ENCODE peak calls at places on chromosome 3, in seven cellular contexts. One of them, this sample, is unnamed. For H3K4me1, the result is how much of the 10 kb centered on the place peaks cover.

GRCh38 chr3:138367912-138368311 is 19.5 kb downstream of the MRAS start:
- DNase-seq in upper lobe of right lung: peak
- DNase-seq in neuronal stem cell: no peak
- DNase-seq in body of pancreas: no peak
- DNase-seq in fibroblast of lung: no peak
- DNase-seq in left ventricle myocardium inferior: peak
- DNase-seq in naive thymus-derived CD4-positive, alpha-beta T cell: no peak
- DNase-seq in this sample: peak

GRCh38 chr3:101383156-101383575 is 62.8 kb upstream of the IMPG2 start:
- DNase-seq in upper lobe of right lung: no peak
- DNase-seq in neuronal stem cell: peak
- DNase-seq in body of pancreas: no peak
- DNase-seq in fibroblast of lung: peak
- DNase-seq in left ventricle myocardium inferior: no peak
- DNase-seq in naive thymus-derived CD4-positive, alpha-beta T cell: no peak
- DNase-seq in this sample: peak

GRCh38 chr3:145798691-145799550 is 362.1 kb downstream of the PLOD2 start:
- DNase-seq in upper lobe of right lung: no peak
- DNase-seq in neuronal stem cell: peak
- DNase-seq in body of pancreas: no peak
- DNase-seq in fibroblast of lung: peak
- DNase-seq in left ventricle myocardium inferior: no peak
- DNase-seq in naive thymus-derived CD4-positive, alpha-beta T cell: no peak
- DNase-seq in this sample: no peak

GRCh38 chr3:104628185-104628789 is 738.4 kb upstream of the ALCAM start:
- DNase-seq in upper lobe of right lung: no peak
- DNase-seq in neuronal stem cell: peak
- DNase-seq in body of pancreas: no peak
- DNase-seq in fibroblast of lung: peak
- DNase-seq in left ventricle myocardium inferior: no peak
- DNase-seq in naive thymus-derived CD4-positive, alpha-beta T cell: no peak
- DNase-seq in this sample: peak

GRCh38 chr3:141972394-141972793 is 96.0 kb downstream of the ATP1B3 start:
- DNase-seq in upper lobe of right lung: no peak
- DNase-seq in neuronal stem cell: no peak
- DNase-seq in body of pancreas: no peak
- DNase-seq in fibroblast of lung: no peak
- DNase-seq in left ventricle myocardium inferior: no peak
- DNase-seq in naive thymus-derived CD4-positive, alpha-beta T cell: no peak
- DNase-seq in this sample: no peak

GRCh38 chr3:53120336-53120735 is 9.9 kb downstream of the RFT1 start:
- DNase-seq in upper lobe of right lung: no peak
- DNase-seq in neuronal stem cell: no peak
- DNase-seq in body of pancreas: no peak
- DNase-seq in fibroblast of lung: no peak
- DNase-seq in left ventricle myocardium inferior: no peak
- DNase-seq in naive thymus-derived CD4-positive, alpha-beta T cell: no peak
- DNase-seq in this sample: no peak

GRCh38 chr3:148943531-148944200 is 47.7 kb upstream of the GYG1 start:
- DNase-seq in upper lobe of right lung: no peak
- DNase-seq in neuronal stem cell: no peak
- DNase-seq in body of pancreas: no peak
- DNase-seq in fibroblast of lung: peak
- DNase-seq in left ventricle myocardium inferior: no peak
- DNase-seq in naive thymus-derived CD4-positive, alpha-beta T cell: no peak
- DNase-seq in this sample: peak

GRCh38 chr3:197541756-197542539 is 13.8 kb downstream of the BDH1 start:
- DNase-seq in upper lobe of right lung: no peak
- DNase-seq in neuronal stem cell: peak
- DNase-seq in body of pancreas: no peak
- DNase-seq in fibroblast of lung: peak
- DNase-seq in left ventricle myocardium inferior: peak
- DNase-seq in naive thymus-derived CD4-positive, alpha-beta T cell: no peak
- DNase-seq in this sample: peak

GRCh38 chr3:41111011-41111410 is 88.3 kb upstream of the CTNNB1 start:
- DNase-seq in upper lobe of right lung: no peak
- DNase-seq in neuronal stem cell: no peak
- DNase-seq in body of pancreas: no peak
- DNase-seq in fibroblast of lung: no peak
- DNase-seq in left ventricle myocardium inferior: no peak
- DNase-seq in naive thymus-derived CD4-positive, alpha-beta T cell: no peak
- DNase-seq in this sample: no peak

GRCh38 chr3:113741086-113741485 is 5.0 kb downstream of the NAA50 start:
- DNase-seq in upper lobe of right lung: no peak
- DNase-seq in neuronal stem cell: no peak
- DNase-seq in body of pancreas: no peak
- DNase-seq in fibroblast of lung: no peak
- DNase-seq in left ventricle myocardium inferior: no peak
- DNase-seq in naive thymus-derived CD4-positive, alpha-beta T cell: no peak
- DNase-seq in this sample: no peak

GRCh38 chr3:113746069-113746954 is at the start of gene NAA50:
- DNase-seq in upper lobe of right lung: peak
- DNase-seq in neuronal stem cell: peak
- DNase-seq in body of pancreas: peak
- DNase-seq in fibroblast of lung: peak
- DNase-seq in left ventricle myocardium inferior: peak
- DNase-seq in naive thymus-derived CD4-positive, alpha-beta T cell: peak
- DNase-seq in this sample: peak

GRCh38 chr3:113745273-113746068 is 578 bp downstream of the NAA50 start:
- DNase-seq in upper lobe of right lung: peak
- DNase-seq in neuronal stem cell: peak
- DNase-seq in body of pancreas: peak
- DNase-seq in fibroblast of lung: peak
- DNase-seq in left ventricle myocardium inferior: peak
- DNase-seq in naive thymus-derived CD4-positive, alpha-beta T cell: peak
- DNase-seq in this sample: peak

GRCh38 chr3:113744941-113745272 is 1.1 kb downstream of the NAA50 start:
- DNase-seq in upper lobe of right lung: no peak
- DNase-seq in neuronal stem cell: no peak
- DNase-seq in body of pancreas: no peak
- DNase-seq in fibroblast of lung: peak
- DNase-seq in left ventricle myocardium inferior: no peak
- DNase-seq in naive thymus-derived CD4-positive, alpha-beta T cell: no peak
- DNase-seq in this sample: no peak

GRCh38 chr3:113743006-113743639 is 2.9 kb downstream of the NAA50 start:
- DNase-seq in upper lobe of right lung: no peak
- DNase-seq in neuronal stem cell: no peak
- DNase-seq in body of pancreas: no peak
- DNase-seq in fibroblast of lung: no peak
- DNase-seq in left ventricle myocardium inferior: no peak
- DNase-seq in naive thymus-derived CD4-positive, alpha-beta T cell: no peak
- DNase-seq in this sample: no peak
- H3K4me1 ChIP-seq in upper lobe of right lung: under half
- H3K4me1 ChIP-seq in neuronal stem cell: under half
- H3K4me1 ChIP-seq in body of pancreas: under half
- H3K4me1 ChIP-seq in fibroblast of lung: under half
- H3K4me1 ChIP-seq in left ventricle myocardium inferior: half or more
- H3K4me1 ChIP-seq in naive thymus-derived CD4-positive, alpha-beta T cell: under half
- H3K4me1 ChIP-seq in this sample: under half

GRCh38 chr3:115968871-115969270 is 345.6 kb downstream of the GAP43 start:
- DNase-seq in upper lobe of right lung: no peak
- DNase-seq in neuronal stem cell: no peak
- DNase-seq in body of pancreas: no peak
- DNase-seq in fibroblast of lung: no peak
- DNase-seq in left ventricle myocardium inferior: no peak
- DNase-seq in naive thymus-derived CD4-positive, alpha-beta T cell: no peak
- DNase-seq in this sample: no peak
- H3K27ac ChIP-seq in upper lobe of right lung: no peak
- H3K27ac ChIP-seq in neuronal stem cell: no peak
- H3K27ac ChIP-seq in body of pancreas: no peak
- H3K27ac ChIP-seq in fibroblast of lung: no peak
- H3K27ac ChIP-seq in left ventricle myocardium inferior: no peak
- H3K27ac ChIP-seq in naive thymus-derived CD4-positive, alpha-beta T cell: no peak
- H3K27ac ChIP-seq in this sample: no peak

GRCh38 chr3:129890125-129890524 is 3.4 kb downstream of the TMCC1 start:
- DNase-seq in upper lobe of right lung: no peak
- DNase-seq in neuronal stem cell: no peak
- DNase-seq in body of pancreas: no peak
- DNase-seq in fibroblast of lung: no peak
- DNase-seq in left ventricle myocardium inferior: no peak
- DNase-seq in naive thymus-derived CD4-positive, alpha-beta T cell: no peak
- DNase-seq in this sample: no peak
- H3K4me1 ChIP-seq in upper lobe of right lung: under half
- H3K4me1 ChIP-seq in neuronal stem cell: under half
- H3K4me1 ChIP-seq in body of pancreas: under half
- H3K4me1 ChIP-seq in fibroblast of lung: under half
- H3K4me1 ChIP-seq in left ventricle myocardium inferior: half or more
- H3K4me1 ChIP-seq in naive thymus-derived CD4-positive, alpha-beta T cell: under half
- H3K4me1 ChIP-seq in this sample: under half

GRCh38 chr3:169387751-169388696 is 275.5 kb downstream of the MECOM start:
- DNase-seq in upper lobe of right lung: no peak
- DNase-seq in neuronal stem cell: no peak
- DNase-seq in body of pancreas: peak
- DNase-seq in fibroblast of lung: peak
- DNase-seq in left ventricle myocardium inferior: peak
- DNase-seq in naive thymus-derived CD4-positive, alpha-beta T cell: no peak
- DNase-seq in this sample: no peak
- H3K27ac ChIP-seq in upper lobe of right lung: peak
- H3K27ac ChIP-seq in neuronal stem cell: no peak
- H3K27ac ChIP-seq in body of pancreas: peak
- H3K27ac ChIP-seq in fibroblast of lung: no peak
- H3K27ac ChIP-seq in left ventricle myocardium inferior: peak
- H3K27ac ChIP-seq in naive thymus-derived CD4-positive, alpha-beta T cell: no peak
- H3K27ac ChIP-seq in this sample: no peak

GRCh38 chr3:136631424-136631823 is 120.8 kb downstream of the STAG1 start:
- DNase-seq in upper lobe of right lung: no peak
- DNase-seq in neuronal stem cell: no peak
- DNase-seq in body of pancreas: no peak
- DNase-seq in fibroblast of lung: no peak
- DNase-seq in left ventricle myocardium inferior: no peak
- DNase-seq in naive thymus-derived CD4-positive, alpha-beta T cell: no peak
- DNase-seq in this sample: no peak
- H3K4me1 ChIP-seq in upper lobe of right lung: under half
- H3K4me1 ChIP-seq in neuronal stem cell: under half
- H3K4me1 ChIP-seq in body of pancreas: under half
- H3K4me1 ChIP-seq in fibroblast of lung: under half
- H3K4me1 ChIP-seq in left ventricle myocardium inferior: under half
- H3K4me1 ChIP-seq in naive thymus-derived CD4-positive, alpha-beta T cell: under half
- H3K4me1 ChIP-seq in this sample: under half

GRCh38 chr3:42841332-42841731 is 32.1 kb downstream of the ACKR2 start:
- DNase-seq in upper lobe of right lung: no peak
- DNase-seq in neuronal stem cell: no peak
- DNase-seq in body of pancreas: no peak
- DNase-seq in fibroblast of lung: no peak
- DNase-seq in left ventricle myocardium inferior: no peak
- DNase-seq in naive thymus-derived CD4-positive, alpha-beta T cell: no peak
- DNase-seq in this sample: no peak

GRCh38 chr3:42844815-42845214 is 30.9 kb downstream of the CYP8B1 start:
- DNase-seq in upper lobe of right lung: no peak
- DNase-seq in neuronal stem cell: no peak
- DNase-seq in body of pancreas: no peak
- DNase-seq in fibroblast of lung: no peak
- DNase-seq in left ventricle myocardium inferior: no peak
- DNase-seq in naive thymus-derived CD4-positive, alpha-beta T cell: no peak
- DNase-seq in this sample: no peak

GRCh38 chr3:42846682-42847522 is 28.8 kb downstream of the CYP8B1 start:
- DNase-seq in upper lobe of right lung: no peak
- DNase-seq in neuronal stem cell: no peak
- DNase-seq in body of pancreas: no peak
- DNase-seq in fibroblast of lung: no peak
- DNase-seq in left ventricle myocardium inferior: no peak
- DNase-seq in naive thymus-derived CD4-positive, alpha-beta T cell: no peak
- DNase-seq in this sample: no peak

GRCh38 chr3:42847731-42848130 is 27.9 kb downstream of the CYP8B1 start:
- DNase-seq in upper lobe of right lung: no peak
- DNase-seq in neuronal stem cell: no peak
- DNase-seq in body of pancreas: no peak
- DNase-seq in fibroblast of lung: no peak
- DNase-seq in left ventricle myocardium inferior: no peak
- DNase-seq in naive thymus-derived CD4-positive, alpha-beta T cell: no peak
- DNase-seq in this sample: no peak

GRCh38 chr3:42843730-42844713 is 31.7 kb downstream of the CYP8B1 start:
- DNase-seq in upper lobe of right lung: no peak
- DNase-seq in neuronal stem cell: no peak
- DNase-seq in body of pancreas: no peak
- DNase-seq in fibroblast of lung: no peak
- DNase-seq in left ventricle myocardium inferior: no peak
- DNase-seq in naive thymus-derived CD4-positive, alpha-beta T cell: no peak
- DNase-seq in this sample: no peak
- H3K27ac ChIP-seq in upper lobe of right lung: peak
- H3K27ac ChIP-seq in neuronal stem cell: no peak
- H3K27ac ChIP-seq in body of pancreas: no peak
- H3K27ac ChIP-seq in fibroblast of lung: no peak
- H3K27ac ChIP-seq in left ventricle myocardium inferior: peak
- H3K27ac ChIP-seq in naive thymus-derived CD4-positive, alpha-beta T cell: no peak
- H3K27ac ChIP-seq in this sample: no peak